ENCODE peak calls at places on chromosomes 11 and 22, in four cellular contexts. I, N, Z and Y are unnamed samples.

GRCh38 chr11:113274708-113275582 is 39.4 kb upstream of the TTC12 start:
- DNase-seq in I (peak; percentile 26), N (no peak), Z (peak; percentile 30), Y (peak; percentile 56)

GRCh38 chr11:68275721-68276488 is 4.1 kb upstream of the C11orf24 start:
- DNase-seq in Z (no peak), I (no peak), N (peak; percentile 42), Y (no peak)

GRCh38 chr11:69463181-69463891 is 18.1 kb upstream of the LINC01488 start:
- DNase-seq in I (no peak), N (peak; percentile 36), Z (no peak), Y (no peak)

GRCh38 chr11:115765803-115766239 is 261.6 kb upstream of the CADM1 start:
- DNase-seq in N (no peak), I (no peak), Z (no peak), Y (no peak)

GRCh38 chr11:24872912-24873311 is 376.1 kb downstream of the LUZP2 start:
- DNase-seq in Z (no peak), I (no peak), N (no peak), Y (no peak)

GRCh38 chr22:27840436-27840835 is 38.9 kb upstream of the MN1 start:
- DNase-seq in I (no peak), N (no peak), Z (no peak), Y (no peak)

GRCh38 chr11:122209619-122210377 is 93.8 kb upstream of the BLID start:
- DNase-seq in N (no peak), I (no peak), Z (no peak), Y (no peak)

GRCh38 chr11:36374726-36375125 is 78.6 kb downstream of the PRR5L start:
- DNase-seq in N (no peak), Z (no peak), I (no peak), Y (no peak)

GRCh38 chr11:68312780-68313573 is 586 bp downstream of the LRP5 start:
- DNase-seq in Z (no peak), I (no peak), N (no peak), Y (no peak)

GRCh38 chr22:32672542-32672941 is 129.0 kb upstream of the TIMP3 start:
- DNase-seq in I (no peak), Z (no peak), N (no peak), Y (no peak)

GRCh38 chr11:105156231-105156630 is 16.7 kb upstream of the CARD18 start:
- DNase-seq in N (peak; percentile 28), I (no peak), Z (no peak), Y (no peak)

GRCh38 chr11:68950268-68950667 is 30.5 kb downstream of the MRGPRD start:
- DNase-seq in Z (peak; percentile 39), I (peak; percentile 53), N (no peak), Y (no peak)

GRCh38 chr11:6667733-6668374 is 12.2 kb upstream of the DCHS1 start:
- DNase-seq in I (peak; percentile 37), Z (no peak), N (peak; percentile 41), Y (no peak)

GRCh38 chr22:42431401-42432019 is 693 bp downstream of the NFAM1 start:
- DNase-seq in I (no peak), Z (no peak), N (no peak), Y (no peak)

GRCh38 chr22:30891443-30891755 is 77.2 kb downstream of the MORC2 start:
- DNase-seq in I (no peak), N (no peak), Z (no peak), Y (no peak)

DNA sequence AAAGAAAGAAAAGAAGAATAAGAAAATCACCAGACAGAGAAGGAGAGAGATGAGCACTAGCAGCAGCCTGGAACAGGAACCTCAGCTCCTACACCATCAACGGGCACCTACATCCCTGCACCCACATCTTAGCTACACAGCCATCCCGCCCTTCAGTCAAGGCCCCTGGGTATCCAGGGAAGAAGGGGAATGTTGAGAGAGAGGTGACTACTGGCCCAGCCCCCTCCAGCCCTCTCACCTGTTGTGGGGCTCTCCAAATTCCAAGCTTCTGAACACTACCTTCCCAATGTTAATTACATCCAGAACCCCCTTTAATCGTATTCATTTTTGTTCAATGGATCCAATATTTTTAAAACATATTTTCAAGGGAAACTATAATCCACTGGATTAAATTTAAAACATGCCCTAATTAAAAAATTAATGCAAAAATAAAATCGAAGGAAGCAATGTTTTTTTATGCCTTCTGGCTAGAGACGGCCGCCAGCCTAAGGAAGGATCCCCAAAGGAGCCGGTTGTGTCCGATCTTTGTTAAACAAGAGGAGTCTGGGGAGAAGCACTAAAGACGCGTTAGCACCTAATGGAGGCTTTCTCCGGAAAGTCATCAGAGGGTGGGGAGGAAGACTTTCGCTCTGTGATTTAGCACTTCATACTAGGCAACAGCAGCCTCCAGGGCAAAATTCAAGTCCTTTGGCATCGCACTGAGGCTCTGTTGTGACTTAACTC is 9.5 kb downstream of the TPST2 start:
- DNase-seq in I (no peak), Z (no peak), N (no peak), Y (no peak)
- TF ChIP-seq SUZ12 in I (no peak), Z (no peak), N (no peak), Y (no peak)

GRCh38 chr11:78822931-78823423 is 248.3 kb upstream of the NARS2 start:
- DNase-seq in I (no peak), N (no peak), Z (no peak), Y (no peak)
- TF ChIP-seq SUZ12 in I (no peak), N (no peak), Z (no peak), Y (no peak)

GRCh38 chr11:58390551-58391063 is 16.1 kb downstream of the OR5B3 start:
- DNase-seq in I (no peak), Z (no peak), N (no peak), Y (no peak)

GRCh38 chr11:58392741-58393140 is 13.9 kb downstream of the OR5B3 start:
- DNase-seq in Z (no peak), N (peak; percentile 2), I (no peak), Y (no peak)

GRCh38 chr11:58391879-58392278 is 14.8 kb downstream of the OR5B3 start:
- DNase-seq in I (no peak), N (no peak), Z (no peak), Y (no peak)

GRCh38 chr11:58395581-58395980 is 11.1 kb downstream of the OR5B3 start:
- DNase-seq in N (no peak), Z (no peak), I (no peak), Y (no peak)

GRCh38 chr11:58394195-58394594 is 12.5 kb downstream of the OR5B3 start:
- DNase-seq in Z (no peak), N (peak; percentile 62), I (no peak), Y (no peak)
- TF ChIP-seq SUZ12 in Z (no peak), N (no peak), I (no peak), Y (no peak)

DNA sequence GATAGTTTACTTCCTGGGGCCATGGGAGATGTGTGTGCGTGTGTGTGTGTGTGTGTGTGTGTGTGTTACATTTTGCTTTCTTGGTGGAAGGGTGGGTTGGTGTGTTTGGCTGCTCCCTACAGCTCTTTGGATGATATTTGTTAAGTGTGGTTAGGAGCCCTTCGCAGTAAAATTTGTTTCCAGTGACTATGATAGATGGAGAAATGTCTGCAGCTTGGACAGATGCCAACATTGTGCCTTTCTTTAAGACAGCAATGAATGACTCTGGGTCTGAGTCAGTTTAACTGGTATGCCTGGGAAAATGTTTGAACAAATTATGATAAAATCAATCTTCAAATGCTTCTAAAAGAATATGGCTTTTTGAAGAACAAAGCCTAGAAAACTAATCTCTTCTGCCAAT is 102.7 kb upstream of the TRPC6 start:
- DNase-seq in Z (no peak), I (no peak), N (no peak), Y (no peak)
- TF ChIP-seq SUZ12 in Z (no peak), I (no peak), N (no peak), Y (no peak)

DNA sequence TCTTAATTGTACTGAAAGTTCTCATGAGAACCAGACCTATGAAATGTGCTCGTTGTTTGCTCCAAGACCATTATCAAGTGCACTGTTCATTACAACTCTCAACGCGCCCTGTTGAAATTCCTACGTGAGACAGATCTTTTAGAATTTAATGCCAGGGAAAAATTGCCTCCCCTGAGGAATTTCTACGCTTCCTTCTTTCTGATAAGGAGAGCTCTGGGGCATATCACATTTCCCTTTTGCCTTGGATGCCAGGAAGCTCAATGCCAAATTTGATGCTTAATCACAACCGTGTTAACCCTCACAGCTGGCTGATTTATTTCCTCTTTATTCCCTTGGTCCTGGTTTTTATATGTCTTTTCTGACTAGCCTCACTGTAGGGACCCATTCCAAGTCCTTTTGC is 109.3 kb downstream of the MICAL2 start:
- DNase-seq in Z (no peak), N (no peak), I (no peak), Y (no peak)
- TF ChIP-seq SUZ12 in Z (no peak), N (no peak), I (no peak), Y (no peak)

DNA sequence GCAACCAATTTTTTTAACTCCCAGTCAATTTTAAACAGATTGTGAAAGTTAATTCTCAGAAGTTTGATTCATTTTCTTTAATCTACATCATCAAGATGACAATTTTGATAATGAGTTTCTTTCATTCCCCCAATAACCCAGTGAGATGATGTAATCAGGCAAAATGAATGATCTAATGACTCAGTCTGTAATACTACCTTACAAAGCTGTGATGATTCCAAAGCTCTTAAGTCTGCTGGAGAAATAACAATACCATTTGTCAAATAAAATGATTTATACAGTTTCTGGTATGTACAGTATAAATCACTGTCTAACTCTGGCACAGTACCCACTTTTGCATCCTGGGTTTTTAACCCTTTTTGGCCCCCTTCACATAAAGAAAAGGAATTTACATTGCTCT is 4.4 kb upstream of the AKIP1 start:
- DNase-seq in Z (no peak), N (no peak), I (no peak), Y (no peak)
- TF ChIP-seq SUZ12 in Z (no peak), N (no peak), I (no peak), Y (no peak)

GRCh38 chr22:48596111-48596860 is 1231.4 kb downstream of the BRD1 start:
- DNase-seq in Z (no peak), I (no peak), N (no peak), Y (no peak)
- TF ChIP-seq SUZ12 in Z (no peak), I (no peak), N (no peak), Y (no peak)

GRCh38 chr11:118438314-118438931 is 2.1 kb downstream of the KMT2A start:
- DNase-seq in N (no peak), Z (no peak), I (peak; percentile 54), Y (no peak)
- TF ChIP-seq SUZ12 in N (no peak), Z (no peak), I (no peak), Y (no peak)

DNA sequence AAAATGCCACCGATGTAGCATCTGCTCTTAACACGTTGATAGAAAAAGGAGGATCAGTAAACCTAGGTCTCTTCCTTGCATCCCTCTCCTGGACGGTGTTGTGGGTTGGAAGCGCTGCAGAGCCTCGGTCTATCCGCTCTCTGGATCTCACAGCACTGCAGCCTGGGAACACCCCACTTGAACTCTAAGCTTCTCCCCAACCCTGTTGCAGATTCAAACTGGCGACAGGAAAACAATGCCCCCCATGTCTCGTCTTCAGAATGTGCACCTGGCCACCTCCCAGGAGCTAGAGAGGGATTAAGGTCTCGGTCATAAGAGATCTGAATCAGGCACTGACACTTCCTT is 458 bp downstream of the TMEM218 start:
- DNase-seq in I (peak; percentile 18), Z (peak; percentile 11), N (peak; percentile 21), Y (no peak)
- TF ChIP-seq SUZ12 in I (no peak), Z (no peak), N (no peak), Y (no peak)